ENCODE peak calls at places on chromosomes 16 and 17, in seven cellular contexts. H is adipocyte, C is psoas muscle, T is fibroblast of lung, B is mesendoderm, G is astrocyte of the spinal cord, J is thoracic aorta. D is an unnamed sample.

GRCh38 chr17:42667088-42667951 is 8.2 kb downstream of the TUBG2 start:
- DNase-seq in H (peak), J (no peak), C (peak), G (peak), T (peak), B (no peak), D (peak)

GRCh38 chr16:83813818-83814653 is 6.3 kb downstream of the HSBP1 start:
- DNase-seq in G (peak), B (peak), C (no peak), J (no peak), T (peak), H (peak), D (peak)

GRCh38 chr17:52828621-52829020 is 670.1 kb upstream of the CA10 start:
- DNase-seq in J (no peak), H (no peak), C (no peak), G (no peak), T (no peak), B (no peak), D (no peak)

GRCh38 chr17:47696717-47697642 is 3.0 kb downstream of the TBKBP1 start:
- DNase-seq in G (no peak), H (no peak), T (no peak), B (no peak), J (no peak), C (no peak), D (no peak)

GRCh38 chr16:17258848-17259713 is 211.7 kb downstream of the XYLT1 start:
- DNase-seq in G (no peak), J (no peak), B (peak), H (no peak), C (no peak), T (no peak), D (no peak)

GRCh38 chr17:4769628-4770027 is 2.1 kb upstream of the TM4SF5 start:
- DNase-seq in J (no peak), G (peak), H (peak), B (no peak), C (no peak), T (peak), D (no peak)

GRCh38 chr16:49464877-49465504 is 91.4 kb downstream of the C16orf78 start:
- DNase-seq in C (no peak), T (no peak), J (no peak), H (no peak), G (no peak), B (peak), D (no peak)

GRCh38 chr17:32915108-32915700 is 12.7 kb upstream of the TMEM98 start:
- DNase-seq in H (no peak), G (no peak), B (no peak), J (no peak), C (no peak), T (no peak), D (no peak)

GRCh38 chr17:66275651-66276050 is 26.8 kb upstream of the PRKCA start:
- DNase-seq in G (peak), T (peak), H (peak), C (no peak), J (peak), B (no peak), D (peak)

GRCh38 chr17:42249681-42250446 is 26.3 kb downstream of the STAT5B start:
- DNase-seq in T (no peak), C (no peak), H (no peak), G (no peak), J (no peak), B (no peak), D (no peak)

GRCh38 chr17:81701288-81702071 is 1.7 kb upstream of the MRPL12 start:
- DNase-seq in J (no peak), C (no peak), H (no peak), B (no peak), T (no peak), G (no peak), D (no peak)

GRCh38 chr16:84599528-84600202 is 18.2 kb downstream of the COTL1 start:
- DNase-seq in B (peak), H (peak), G (peak), T (peak), C (peak), J (no peak), D (peak)

GRCh38 chr17:54969658-54970572 is 1.4 kb downstream of the STXBP4 start:
- DNase-seq in T (no peak), H (no peak), J (no peak), C (no peak), G (no peak), B (no peak), D (no peak)

GRCh38 chr17:337453-337852 is 15.2 kb downstream of the RPH3AL start:
- DNase-seq in G (no peak), H (no peak), T (no peak), C (no peak), B (no peak), J (no peak), D (no peak)

DNA sequence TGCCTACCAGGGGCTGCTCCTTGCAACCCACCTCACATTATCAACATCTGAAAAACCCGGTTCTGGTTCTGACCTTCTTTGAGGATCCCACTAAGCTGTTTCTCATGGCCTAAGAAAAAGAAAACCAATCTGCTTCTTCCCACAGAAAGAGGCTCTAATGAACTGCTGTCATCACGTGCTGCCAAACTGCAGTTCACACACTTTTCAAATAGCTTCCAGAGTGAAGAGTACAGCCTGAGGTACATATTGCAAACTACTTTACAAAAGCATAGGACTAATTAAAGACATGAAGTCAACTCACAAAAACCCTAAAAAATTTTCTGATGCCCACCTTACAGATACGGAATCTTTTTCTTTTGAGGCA is 36.7 kb downstream of the SMG6 start:
- DNase-seq in G (no peak), B (no peak), C (no peak), T (no peak), H (no peak), J (no peak), D (no peak)
- H3K4me3 ChIP-seq in G (no peak), B (no peak), C (no peak), T (no peak), H (no peak), J (no peak), D (no peak)

DNA sequence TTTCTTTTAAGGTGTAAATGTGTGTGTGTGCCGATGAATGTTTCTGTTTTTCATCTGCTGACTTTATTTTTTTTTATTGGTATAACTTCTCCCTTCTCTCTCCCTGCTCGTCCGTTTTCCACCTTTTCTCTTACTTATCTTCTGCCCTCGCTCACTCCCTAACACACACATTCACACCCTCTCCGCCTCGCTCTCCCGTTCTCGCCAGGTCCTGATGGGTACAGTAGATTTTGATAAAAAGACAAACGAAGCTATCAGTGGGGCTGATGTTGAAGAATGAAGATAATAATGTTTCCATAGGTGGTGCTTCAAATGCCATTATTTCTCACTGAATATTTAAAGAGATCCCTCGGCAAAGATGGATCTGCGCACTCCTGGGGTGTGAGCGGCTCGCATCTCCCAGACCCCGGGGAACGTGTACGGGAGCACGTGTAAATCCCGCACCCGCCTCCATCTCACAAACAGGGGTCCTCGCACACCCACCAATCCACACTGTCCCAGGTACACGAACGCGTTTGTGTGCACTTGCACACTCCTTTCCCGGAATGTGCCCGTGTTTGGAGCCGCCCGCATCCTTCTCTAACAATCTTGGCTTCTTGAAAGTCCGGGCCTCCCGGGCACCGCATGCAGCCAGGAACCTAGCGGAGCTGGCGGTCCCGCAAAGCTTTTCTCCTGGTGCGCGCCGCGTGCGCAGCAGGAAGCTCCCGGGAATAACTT is 2.4 kb upstream of the SALL1 start:
- DNase-seq in G (peak), B (peak), H (no peak), J (no peak), T (peak), C (no peak), D (no peak)
- H3K4me3 ChIP-seq in G (peak), B (peak), H (peak), J (no peak), T (no peak), C (no peak), D (peak)

GRCh38 chr17:16947470-16947869 is 24.4 kb downstream of the TNFRSF13B start:
- DNase-seq in J (no peak), G (no peak), B (no peak), H (no peak), C (no peak), T (no peak), D (no peak)
- H3K4me3 ChIP-seq in J (no peak), G (no peak), B (no peak), H (no peak), C (no peak), T (no peak), D (no peak)

DNA sequence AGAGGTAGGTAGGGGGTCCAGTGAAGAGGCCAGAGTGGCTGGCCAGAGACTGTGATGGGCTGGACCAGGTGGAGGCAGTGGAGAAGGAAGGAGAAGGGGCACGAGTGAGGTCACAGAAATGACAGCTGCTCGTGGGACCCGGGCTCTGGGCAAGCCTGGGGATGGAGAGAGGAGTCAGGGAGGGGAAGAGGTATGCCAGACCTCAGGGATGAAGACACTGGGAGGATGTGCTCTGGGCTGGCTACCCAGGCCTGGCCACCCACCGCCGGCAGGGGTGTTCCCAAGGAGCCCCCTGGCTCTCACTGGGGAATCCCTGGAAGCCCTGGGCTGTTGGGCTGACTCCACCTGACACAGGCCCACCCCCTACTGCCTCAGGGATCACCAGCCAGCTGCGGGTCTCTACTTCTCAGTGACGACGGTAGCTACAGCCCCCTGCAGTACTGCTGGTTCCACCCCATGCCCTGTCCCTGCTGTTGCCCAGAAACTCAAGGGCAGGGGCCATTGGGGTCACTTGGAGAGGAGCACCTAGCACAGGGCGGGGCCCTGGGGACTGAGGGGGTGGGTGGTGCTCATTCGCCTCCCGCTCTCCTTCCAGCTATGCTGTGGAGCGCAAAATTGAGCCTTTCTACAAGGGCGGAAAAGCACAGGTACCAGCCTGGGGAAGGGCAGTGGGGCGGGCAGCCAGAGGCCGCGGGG is 1.8 kb downstream of the TBL3 start:
- DNase-seq in B (no peak), G (no peak), T (no peak), C (no peak), H (no peak), J (no peak), D (no peak)
- H3K4me3 ChIP-seq in B (no peak), G (no peak), T (no peak), C (peak), H (no peak), J (no peak), D (no peak)

GRCh38 chr17:10292057-10292931 is 80.5 kb downstream of the MYH13 start:
- DNase-seq in C (peak), J (no peak), B (peak), G (peak), T (peak), H (peak), D (peak)
- H3K4me3 ChIP-seq in C (no peak), J (no peak), B (no peak), G (no peak), T (no peak), H (peak), D (peak)

D was measured in cardiac fibroblast.